ENCODE peak calls at places on chromosome 2, in four cellular contexts. V, D, M and J are unnamed samples.

GRCh38 chr2:11387100-11387390 is 42.6 kb upstream of the ROCK2 start:
- DNase-seq in V (no peak), D (no peak), M (no peak), J (no peak)

GRCh38 chr2:98348066-98348561 is 1.9 kb downstream of the CNGA3 start:
- DNase-seq in V (no peak), D (peak; percentile 30), M (no peak), J (no peak)

GRCh38 chr2:53970898-53971681 is at the start of gene PSME4:
- DNase-seq in V (peak; percentile 96), D (peak; percentile 86), M (peak; percentile 97), J (peak; percentile 91)

GRCh38 chr2:71417300-71418202 is 35.8 kb upstream of the DYSF start:
- DNase-seq in V (no peak), D (no peak), M (no peak), J (no peak)

GRCh38 chr2:184598313-184599053 is at the start of gene ZNF804A:
- DNase-seq in V (peak; percentile 38), D (peak; percentile 50), M (peak; percentile 30), J (peak; percentile 15)

GRCh38 chr2:144505245-144505801 is 14.6 kb downstream of the ZEB2 start:
- DNase-seq in V (no peak), D (no peak), M (no peak), J (no peak)

GRCh38 chr2:127953128-127953718 is 67.5 kb upstream of the AMMECR1L start:
- DNase-seq in V (peak; percentile 64), D (no peak), M (no peak), J (no peak)

GRCh38 chr2:31935370-31935769 is 75.4 kb downstream of the MEMO1 start:
- DNase-seq in V (no peak), D (no peak), M (no peak), J (no peak)

GRCh38 chr2:236568068-236568921 is 1.3 kb upstream of the ACKR3 start:
- DNase-seq in V (peak; percentile 50), D (no peak), M (peak; percentile 55), J (no peak)

GRCh38 chr2:38215993-38216392 is 140.0 kb upstream of the CYP1B1 start:
- DNase-seq in V (no peak), D (no peak), M (no peak), J (no peak)

GRCh38 chr2:174051741-174052638 is 86.8 kb upstream of the SP3 start:
- DNase-seq in V (peak; percentile 57), D (no peak), M (no peak), J (no peak)

DNA sequence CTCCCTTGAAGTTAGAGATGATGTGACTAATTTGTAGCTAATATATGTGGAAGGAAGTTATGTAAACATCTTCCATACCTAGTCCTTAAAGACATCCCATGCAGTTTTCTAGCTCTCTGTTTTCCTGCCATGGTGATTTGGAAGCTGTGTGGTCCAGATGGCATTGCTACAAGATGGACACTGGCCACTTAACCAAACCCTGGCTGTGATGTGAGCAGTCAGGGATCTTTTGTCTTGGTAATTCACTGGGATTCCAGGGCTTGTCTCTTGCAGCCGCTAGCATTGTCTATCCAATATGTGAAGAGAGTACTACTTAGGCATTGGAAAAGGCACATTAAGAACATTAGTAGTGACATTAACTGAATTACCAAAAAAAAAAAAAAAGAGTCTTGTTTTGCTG is 139.9 kb upstream of the DOCK10 start:
- DNase-seq in V (no peak), D (peak; percentile 52), M (no peak), J (no peak)
- H3K27ac ChIP-seq in V (no peak overlapping the region), D (no peak overlapping the region), M (no peak overlapping the region), J (no peak overlapping the region)

GRCh38 chr2:223668302-223668998 is 66.3 kb upstream of the SCG2 start:
- DNase-seq in V (no peak), D (no peak), M (no peak), J (no peak)
- H3K27ac ChIP-seq in V (no peak overlapping the region), D (no peak overlapping the region), M (no peak overlapping the region), J (no peak overlapping the region)

GRCh38 chr2:171702781-171703556 is 15.7 kb downstream of the DYNC1I2 start:
- DNase-seq in V (no peak), D (no peak), M (no peak), J (no peak)
- H3K27ac ChIP-seq in V (no peak overlapping the region), D (no peak overlapping the region), M (no peak overlapping the region), J (no peak overlapping the region)

GRCh38 chr2:23941644-23942043 is 1.4 kb downstream of the UBXN2A start:
- DNase-seq in V (no peak), D (no peak), M (no peak), J (no peak)

GRCh38 chr2:23940262-23940975 is at the start of gene UBXN2A:
- DNase-seq in V (peak; percentile 82), D (peak; percentile 90), M (peak; percentile 83), J (peak; percentile 58)

GRCh38 chr2:23944527-23944926 is 4.3 kb downstream of the UBXN2A start:
- DNase-seq in V (no peak), D (no peak), M (no peak), J (no peak)

GRCh38 chr2:23940976-23941605 is 828 bp downstream of the UBXN2A start:
- DNase-seq in V (no peak), D (no peak), M (no peak), J (no peak)

GRCh38 chr2:23943666-23944065 is 3.4 kb downstream of the UBXN2A start:
- DNase-seq in V (no peak), D (no peak), M (no peak), J (no peak)
- H3K27ac ChIP-seq in V (no peak overlapping the region), D (no peak overlapping the region), M (no peak overlapping the region), J (peak overlapping the region; percentile 54)

GRCh38 chr2:177279847-177280246 is 15.3 kb upstream of the NFE2L2 start:
- DNase-seq in V (no peak), D (no peak), M (no peak), J (no peak)

GRCh38 chr2:177283871-177284270 is 19.3 kb upstream of the NFE2L2 start:
- DNase-seq in V (no peak), D (no peak), M (no peak), J (no peak)

GRCh38 chr2:177282787-177283533 is 18.4 kb upstream of the NFE2L2 start:
- DNase-seq in V (no peak), D (no peak), M (no peak), J (no peak)

GRCh38 chr2:177281400-177282021 is 17.0 kb upstream of the NFE2L2 start:
- DNase-seq in V (no peak), D (no peak), M (no peak), J (no peak)

GRCh38 chr2:177282101-177282573 is 17.6 kb upstream of the NFE2L2 start:
- DNase-seq in V (no peak), D (no peak), M (no peak), J (no peak)
- H3K27ac ChIP-seq in V (no peak overlapping the region), D (no peak overlapping the region), M (peak overlapping the region; percentile 62), J (no peak overlapping the region)

DNA sequence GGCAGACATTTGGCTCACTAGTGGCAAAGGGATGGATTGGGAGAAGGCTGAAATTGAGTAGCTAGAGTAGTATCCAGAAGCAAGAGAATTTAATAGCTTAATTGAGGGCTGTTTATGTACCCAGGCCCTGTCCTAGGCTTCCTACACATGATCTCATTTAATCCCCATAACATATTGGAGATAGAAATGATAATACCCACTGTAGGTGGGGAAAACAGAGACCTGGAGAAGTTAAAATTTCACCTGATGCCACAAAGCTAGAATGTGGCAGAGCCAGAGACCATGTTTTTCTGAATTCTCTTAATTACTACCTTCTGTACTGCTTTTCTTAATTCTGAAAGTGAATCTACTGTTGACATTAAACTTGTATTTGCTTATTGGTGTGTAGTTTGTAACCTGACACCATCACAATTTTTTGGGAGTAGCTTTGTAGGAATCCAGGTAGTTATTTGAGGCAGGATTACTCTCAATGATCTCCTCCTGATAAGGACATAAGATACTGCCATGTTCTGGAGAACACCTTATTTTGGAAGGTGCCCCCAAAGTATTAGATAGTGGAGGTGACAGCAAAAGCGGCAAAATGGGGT is 42.2 kb downstream of the RAB10 start:
- DNase-seq in V (no peak), D (no peak), M (no peak), J (no peak)
- H3K27ac ChIP-seq in V (no peak overlapping the region), D (no peak overlapping the region), M (peak overlapping the region; percentile 30), J (no peak overlapping the region)

DNA sequence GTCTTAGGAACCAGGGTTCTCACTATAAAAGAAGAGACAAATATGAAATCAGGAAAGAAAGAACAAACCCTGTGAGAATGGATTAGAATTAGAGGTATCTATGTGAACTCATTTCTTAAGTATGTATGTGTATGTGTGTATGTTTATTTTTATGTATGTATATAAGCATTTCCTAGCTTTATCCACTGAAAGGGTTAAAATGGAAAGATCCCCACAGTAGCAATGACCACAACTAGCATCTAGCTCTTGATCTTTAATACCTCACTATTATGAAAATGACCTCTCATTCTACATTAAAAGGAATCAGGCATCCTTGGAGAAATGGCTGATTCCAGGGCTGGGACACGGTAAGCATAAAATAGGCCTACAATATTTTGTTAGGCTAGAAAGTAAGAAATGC is 31.6 kb downstream of the RTN4 start:
- DNase-seq in V (no peak), D (no peak), M (no peak), J (no peak)
- H3K27ac ChIP-seq in V (no peak overlapping the region), D (no peak overlapping the region), M (no peak overlapping the region), J (no peak overlapping the region)

DNA sequence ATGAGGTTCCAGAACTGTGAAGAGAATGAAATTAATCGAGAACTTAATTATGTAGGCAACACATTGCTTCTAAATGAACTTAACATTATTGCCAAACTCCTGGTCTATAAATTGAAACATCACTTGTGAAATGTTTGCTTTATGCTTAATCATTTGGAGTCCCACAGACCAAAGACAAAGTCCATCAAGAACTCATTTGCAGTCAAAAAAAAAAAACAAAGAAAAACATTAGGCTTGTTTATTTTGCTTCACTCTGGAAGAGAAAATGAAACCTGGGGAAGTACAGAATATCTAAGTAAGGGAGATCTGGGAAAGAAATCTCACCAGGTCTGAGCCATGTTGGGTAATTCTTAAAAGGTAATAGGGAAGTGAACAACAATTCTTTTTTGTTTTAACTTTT is 1363.5 kb upstream of the DDX18 start:
- DNase-seq in V (no peak), D (no peak), M (no peak), J (no peak)
- H3K27ac ChIP-seq in V (no peak overlapping the region), D (no peak overlapping the region), M (no peak overlapping the region), J (no peak overlapping the region)

GRCh38 chr2:14321357-14321756 is 311.2 kb upstream of the LRATD1 start:
- DNase-seq in V (no peak), D (no peak), M (no peak), J (no peak)
- H3K27ac ChIP-seq in V (no peak overlapping the region), D (no peak overlapping the region), M (no peak overlapping the region), J (no peak overlapping the region)